ENCODE peak calls at places on chromosomes 3 and 15, in six cellular contexts. One of them, this sample, is unnamed.

GRCh38 chr3:53202331-53203015 is 41.5 kb downstream of the PRKCD start:
- DNase-seq in GM18507: no peak
- DNase-seq in NCI-H1105: no peak
- DNase-seq in activated naive CD4-positive, alpha-beta T cell: no peak
- DNase-seq in NCI-H2171 treated with DMSO at 0.1 percent for 48 hours: no peak
- DNase-seq in substantia nigra: no peak
- DNase-seq in this sample: no peak

GRCh38 chr3:137052298-137052697 is 94.5 kb downstream of the IL20RB start:
- DNase-seq in substantia nigra: no peak
- DNase-seq in NCI-H2171 treated with DMSO at 0.1 percent for 48 hours: no peak
- DNase-seq in GM18507: no peak
- DNase-seq in NCI-H1105: no peak
- DNase-seq in activated naive CD4-positive, alpha-beta T cell: no peak
- DNase-seq in this sample: no peak

GRCh38 chr15:93072011-93072410 is 17.0 kb downstream of the RGMA start:
- DNase-seq in NCI-H2171 treated with DMSO at 0.1 percent for 48 hours: peak
- DNase-seq in GM18507: no peak
- DNase-seq in substantia nigra: no peak
- DNase-seq in NCI-H1105: no peak
- DNase-seq in activated naive CD4-positive, alpha-beta T cell: no peak
- DNase-seq in this sample: no peak

GRCh38 chr15:74790080-74790916 is 8.4 kb downstream of the CSK start:
- DNase-seq in substantia nigra: peak
- DNase-seq in GM18507: no peak
- DNase-seq in NCI-H1105: no peak
- DNase-seq in NCI-H2171 treated with DMSO at 0.1 percent for 48 hours: no peak
- DNase-seq in activated naive CD4-positive, alpha-beta T cell: no peak
- DNase-seq in this sample: peak

GRCh38 chr3:31729082-31729481 is 196.4 kb downstream of the STT3B start:
- DNase-seq in NCI-H2171 treated with DMSO at 0.1 percent for 48 hours: peak
- DNase-seq in NCI-H1105: no peak
- DNase-seq in GM18507: no peak
- DNase-seq in substantia nigra: no peak
- DNase-seq in activated naive CD4-positive, alpha-beta T cell: no peak
- DNase-seq in this sample: no peak

GRCh38 chr3:127525373-127525772 is 65.2 kb downstream of the TPRA1 start:
- DNase-seq in activated naive CD4-positive, alpha-beta T cell: no peak
- DNase-seq in NCI-H1105: no peak
- DNase-seq in substantia nigra: no peak
- DNase-seq in NCI-H2171 treated with DMSO at 0.1 percent for 48 hours: no peak
- DNase-seq in GM18507: no peak
- DNase-seq in this sample: no peak

GRCh38 chr3:176631175-176631574 is 566.1 kb downstream of the TBL1XR1 start:
- DNase-seq in activated naive CD4-positive, alpha-beta T cell: no peak
- DNase-seq in substantia nigra: no peak
- DNase-seq in GM18507: no peak
- DNase-seq in NCI-H2171 treated with DMSO at 0.1 percent for 48 hours: no peak
- DNase-seq in NCI-H1105: no peak
- DNase-seq in this sample: no peak

GRCh38 chr3:61565569-61565968 is 4.2 kb downstream of the PTPRG start:
- DNase-seq in GM18507: no peak
- DNase-seq in activated naive CD4-positive, alpha-beta T cell: no peak
- DNase-seq in NCI-H2171 treated with DMSO at 0.1 percent for 48 hours: no peak
- DNase-seq in substantia nigra: no peak
- DNase-seq in NCI-H1105: no peak
- DNase-seq in this sample: no peak

GRCh38 chr3:112974178-112974517 is 755 bp downstream of the CD200R1 start:
- DNase-seq in NCI-H1105: no peak
- DNase-seq in GM18507: no peak
- DNase-seq in activated naive CD4-positive, alpha-beta T cell: no peak
- DNase-seq in NCI-H2171 treated with DMSO at 0.1 percent for 48 hours: no peak
- DNase-seq in substantia nigra: no peak
- DNase-seq in this sample: no peak

GRCh38 chr3:60716573-60716972 is 534.7 kb downstream of the FHIT start:
- DNase-seq in GM18507: no peak
- DNase-seq in NCI-H2171 treated with DMSO at 0.1 percent for 48 hours: no peak
- DNase-seq in NCI-H1105: no peak
- DNase-seq in substantia nigra: no peak
- DNase-seq in activated naive CD4-positive, alpha-beta T cell: no peak
- DNase-seq in this sample: no peak

GRCh38 chr15:40115670-40116093 is 7.0 kb upstream of the BMF start:
- DNase-seq in GM18507: peak
- DNase-seq in NCI-H2171 treated with DMSO at 0.1 percent for 48 hours: no peak
- DNase-seq in activated naive CD4-positive, alpha-beta T cell: no peak
- DNase-seq in substantia nigra: peak
- DNase-seq in NCI-H1105: no peak
- DNase-seq in this sample: no peak

GRCh38 chr15:38414351-38414750 is 39.6 kb upstream of the FAM98B start:
- DNase-seq in NCI-H1105: no peak
- DNase-seq in GM18507: no peak
- DNase-seq in activated naive CD4-positive, alpha-beta T cell: no peak
- DNase-seq in NCI-H2171 treated with DMSO at 0.1 percent for 48 hours: peak
- DNase-seq in substantia nigra: peak
- DNase-seq in this sample: no peak

GRCh38 chr3:45480218-45480617 is 91.8 kb downstream of the LARS2 start:
- DNase-seq in activated naive CD4-positive, alpha-beta T cell: no peak
- DNase-seq in NCI-H1105: no peak
- DNase-seq in NCI-H2171 treated with DMSO at 0.1 percent for 48 hours: no peak
- DNase-seq in GM18507: no peak
- DNase-seq in substantia nigra: no peak
- DNase-seq in this sample: no peak

GRCh38 chr15:25504307-25504706 is 65.5 kb upstream of the UBE3A start:
- DNase-seq in NCI-H1105: no peak
- DNase-seq in GM18507: no peak
- DNase-seq in activated naive CD4-positive, alpha-beta T cell: no peak
- DNase-seq in NCI-H2171 treated with DMSO at 0.1 percent for 48 hours: no peak
- DNase-seq in substantia nigra: no peak
- DNase-seq in this sample: no peak

GRCh38 chr3:110900583-110900982 is 171.0 kb upstream of the NECTIN3 start:
- DNase-seq in NCI-H2171 treated with DMSO at 0.1 percent for 48 hours: no peak
- DNase-seq in GM18507: no peak
- DNase-seq in substantia nigra: no peak
- DNase-seq in activated naive CD4-positive, alpha-beta T cell: no peak
- DNase-seq in NCI-H1105: no peak
- DNase-seq in this sample: no peak

GRCh38 chr3:129539201-129539600 is 3.8 kb upstream of the H1-8 start:
- DNase-seq in NCI-H1105: no peak
- DNase-seq in substantia nigra: no peak
- DNase-seq in GM18507: no peak
- DNase-seq in activated naive CD4-positive, alpha-beta T cell: no peak
- DNase-seq in NCI-H2171 treated with DMSO at 0.1 percent for 48 hours: peak
- DNase-seq in this sample: no peak

GRCh38 chr15:77541421-77542181 is 91.1 kb downstream of the LINGO1 start:
- DNase-seq in NCI-H1105: no peak
- DNase-seq in activated naive CD4-positive, alpha-beta T cell: no peak
- DNase-seq in substantia nigra: no peak
- DNase-seq in GM18507: no peak
- DNase-seq in NCI-H2171 treated with DMSO at 0.1 percent for 48 hours: no peak
- DNase-seq in this sample: no peak

GRCh38 chr3:117708601-117709000 is 999.0 kb downstream of the TUSC7 start:
- DNase-seq in substantia nigra: no peak
- DNase-seq in activated naive CD4-positive, alpha-beta T cell: no peak
- DNase-seq in NCI-H2171 treated with DMSO at 0.1 percent for 48 hours: no peak
- DNase-seq in NCI-H1105: no peak
- DNase-seq in GM18507: no peak
- DNase-seq in this sample: no peak